ENCODE peak calls at places on chromosome 3, in nine cellular contexts. C is nephron progenitor cell, R is mesothelial cell of epicardium, X is NB4, M is ecto neural progenitor cell, K is midbrain, G is GM03348, E is stomach, B is HEK293T. W is an unnamed sample.

GRCh38 chr3:112605285-112605684 is 35.7 kb downstream of the CCDC80 start:
- DNase-seq in E (no peak), K (no peak), C (no peak), G (peak), M (no peak), B (no peak), R (no peak), X (no peak), W (no peak)

GRCh38 chr3:192935441-192935840 is 17.8 kb upstream of the MB21D2 start:
- DNase-seq in E (no peak), R (no peak), C (no peak), X (no peak), K (no peak), M (no peak), B (no peak), G (no peak), W (no peak)

GRCh38 chr3:14374444-14374883 is 27.9 kb upstream of the SLC6A6 start:
- DNase-seq in G (no peak), M (no peak), X (no peak), K (no peak), E (no peak), B (no peak), C (peak), R (no peak), W (no peak)

GRCh38 chr3:95655363-95655986 is 1158.9 kb upstream of the EPHA6 start:
- DNase-seq in X (no peak), C (no peak), K (no peak), R (no peak), M (no peak), E (no peak), B (no peak), G (no peak), W (no peak)

GRCh38 chr3:147462856-147463255 is 53.7 kb downstream of the ZIC1 start:
- DNase-seq in E (no peak), X (no peak), B (no peak), G (no peak), K (no peak), C (no peak), R (no peak), M (no peak), W (no peak)

GRCh38 chr3:128548426-128549282 is 55.7 kb upstream of the GATA2 start:
- DNase-seq in M (peak), G (no peak), B (no peak), C (no peak), X (no peak), E (peak), R (no peak), K (no peak), W (no peak)

GRCh38 chr3:176780766-176781165 is 416.5 kb downstream of the TBL1XR1 start:
- DNase-seq in M (no peak), B (no peak), G (no peak), K (no peak), X (no peak), C (no peak), R (no peak), E (no peak), W (no peak)

GRCh38 chr3:69115731-69116130 is 6.7 kb downstream of the LMOD3 start:
- DNase-seq in R (no peak), K (no peak), X (no peak), B (no peak), C (no peak), M (no peak), E (no peak), G (peak), W (no peak)

GRCh38 chr3:11532865-11533490 is 110.7 kb downstream of the VGLL4 start:
- DNase-seq in C (no peak), R (no peak), X (no peak), M (no peak), K (no peak), B (no peak), G (no peak), E (no peak), W (no peak)

GRCh38 chr3:15319575-15319974 is 12.8 kb downstream of the SH3BP5 start:
- DNase-seq in R (no peak), B (no peak), M (no peak), G (peak), C (no peak), E (no peak), K (no peak), X (no peak), W (no peak)

GRCh38 chr3:150077581-150078247 is 107.0 kb upstream of the PFN2 start:
- DNase-seq in K (no peak), R (no peak), M (no peak), G (no peak), B (no peak), E (no peak), X (no peak), C (no peak), W (no peak)

GRCh38 chr3:33855884-33856546 is 57.6 kb downstream of the PDCD6IP start:
- DNase-seq in B (no peak), E (no peak), R (no peak), C (no peak), X (no peak), M (no peak), G (no peak), K (no peak), W (no peak)

GRCh38 chr3:18827664-18828063 is 320.6 kb upstream of the KCNH8 start:
- DNase-seq in C (no peak), K (no peak), X (no peak), M (no peak), E (no peak), B (no peak), G (no peak), R (no peak), W (no peak)

GRCh38 chr3:42537350-42537749 is 34.9 kb downstream of the VIPR1 start:
- DNase-seq in E (no peak), M (no peak), B (no peak), X (no peak), C (no peak), K (no peak), R (no peak), G (no peak), W (no peak)

GRCh38 chr3:123025642-123026521 is 1.7 kb downstream of the SEMA5B start:
- DNase-seq in E (no peak), M (peak), X (no peak), C (peak), B (no peak), K (no peak), R (peak), G (peak), W (no peak)

GRCh38 chr3:49158108-49158709 is 7.9 kb downstream of the CCDC71 start:
- DNase-seq in K (peak), X (peak), E (peak), C (peak), B (no peak), R (no peak), M (no peak), G (no peak), W (no peak)

GRCh38 chr3:12954891-12955650 is 113.7 kb upstream of the RPL32 start:
- DNase-seq in K (peak), B (no peak), X (peak), G (peak), M (no peak), C (no peak), E (peak), R (no peak), W (no peak)

GRCh38 chr3:18770800-18771199 is 345.7 kb upstream of the SATB1 start:
- DNase-seq in R (no peak), X (no peak), M (no peak), G (no peak), E (no peak), K (no peak), B (no peak), C (no peak), W (no peak)

GRCh38 chr3:114590309-114591047 is 296.6 kb downstream of the TIGIT start:
- DNase-seq in K (no peak), X (no peak), R (no peak), B (no peak), G (no peak), E (no peak), C (no peak), M (no peak), W (no peak)

GRCh38 chr3:138493804-138494606 is 59.6 kb downstream of the ESYT3 start:
- DNase-seq in G (peak), M (no peak), E (no peak), B (no peak), X (peak), C (no peak), K (no peak), R (no peak), W (no peak)

GRCh38 chr3:17639765-17640164 is 102.7 kb downstream of the TBC1D5 start:
- DNase-seq in M (no peak), B (no peak), E (no peak), R (no peak), K (no peak), C (no peak), X (peak), G (peak), W (no peak)

GRCh38 chr3:16606398-16606797 is 1.2 kb upstream of the DAZL start:
- DNase-seq in M (no peak), E (no peak), G (peak), R (no peak), C (no peak), X (no peak), K (no peak), B (no peak), W (no peak)

GRCh38 chr3:195034541-195034940 is 236.4 kb downstream of the XXYLT1 start:
- DNase-seq in G (no peak), B (no peak), M (no peak), E (no peak), X (no peak), R (no peak), C (no peak), K (no peak), W (no peak)

GRCh38 chr3:170414202-170414663 is 4.4 kb upstream of the CLDN11 start:
- DNase-seq in B (peak), R (no peak), M (no peak), E (no peak), X (peak), C (peak), K (peak), G (peak), W (no peak)

GRCh38 chr3:88203537-88204143 is 53.9 kb downstream of the C3orf38 start:
- DNase-seq in B (peak), K (peak), E (peak), M (peak), G (peak), R (peak), C (peak), X (peak), W (no peak)

GRCh38 chr3:128339491-128340012 is 127.1 kb downstream of the DNAJB8 start:
- DNase-seq in K (no peak), G (no peak), R (no peak), E (no peak), C (no peak), M (no peak), B (no peak), X (peak), W (no peak)

GRCh38 chr3:71438004-71438685 is 145.4 kb downstream of the FOXP1 start:
- DNase-seq in R (no peak), E (no peak), X (no peak), M (no peak), C (no peak), G (no peak), B (no peak), K (no peak), W (no peak)

GRCh38 chr3:128500556-128500955 is 7.6 kb upstream of the GATA2 start:
- DNase-seq in G (no peak), E (no peak), X (no peak), B (no peak), C (no peak), R (no peak), M (peak), K (no peak), W (peak)

GRCh38 chr3:15387735-15388134 is 39.6 kb downstream of the METTL6 start:
- DNase-seq in C (no peak), R (no peak), K (no peak), E (no peak), X (no peak), M (no peak), G (no peak), B (no peak), W (no peak)

GRCh38 chr3:137205394-137206060 is 247.7 kb downstream of the IL20RB start:
- DNase-seq in M (no peak), K (no peak), X (no peak), G (peak), B (no peak), E (no peak), C (no peak), R (no peak), W (no peak)

GRCh38 chr3:163482695-163483094 is 1595.6 kb downstream of the SI start:
- DNase-seq in E (no peak), B (no peak), M (no peak), G (no peak), C (no peak), K (no peak), X (no peak), R (no peak), W (no peak)

GRCh38 chr3:136186850-136187249 is 9.3 kb downstream of the MSL2 start:
- DNase-seq in B (no peak), G (no peak), X (no peak), K (no peak), E (no peak), C (no peak), M (no peak), R (no peak), W (no peak)

GRCh38 chr3:170420307-170420821 is 1.7 kb downstream of the CLDN11 start:
- DNase-seq in X (no peak), G (no peak), E (no peak), R (peak), C (no peak), B (no peak), M (peak), K (peak), W (no peak)

GRCh38 chr3:178392553-178392952 is 143.7 kb upstream of the KCNMB2 start:
- DNase-seq in X (no peak), R (no peak), K (no peak), C (no peak), B (no peak), G (peak), M (no peak), E (no peak), W (no peak)

GRCh38 chr3:71185733-71186455 is 397.6 kb downstream of the FOXP1 start:
- DNase-seq in B (no peak), G (peak), M (no peak), E (no peak), R (no peak), K (no peak), C (no peak), X (no peak), W (no peak)

GRCh38 chr3:8571256-8571655 is 69.6 kb downstream of the LMCD1 start:
- DNase-seq in M (no peak), K (no peak), B (no peak), C (no peak), X (peak), E (no peak), G (no peak), R (no peak), W (no peak)

GRCh38 chr3:26521261-26521660 is 101.3 kb upstream of the LRRC3B start:
- DNase-seq in E (no peak), R (no peak), K (no peak), C (no peak), G (no peak), B (no peak), M (no peak), X (no peak), W (no peak)

GRCh38 chr3:42556089-42556632 is 25.6 kb downstream of the SEC22C start:
- DNase-seq in B (no peak), K (no peak), C (no peak), M (no peak), R (no peak), G (no peak), E (no peak), X (peak), W (no peak)